ENCODE peak calls at places on chromosomes 6 and 20, in five cellular contexts. U is kidney, M is HFF-Myc, K is tibial nerve, X is ascending aorta. C is an unnamed sample.

GRCh38 chr6:18263561-18264337 is 581 bp downstream of the DEK start:
- DNase-seq in U (peak), M (no peak), K (peak), X (peak), C (peak)

GRCh38 chr6:9140861-9141534 is 705.7 kb upstream of the SLC35B3 start:
- DNase-seq in U (no peak), M (no peak), K (no peak), X (no peak), C (no peak)

GRCh38 chr6:44828780-44829179 is 441.3 kb downstream of the CDC5L start:
- DNase-seq in U (no peak), M (no peak), K (no peak), X (no peak), C (no peak)

GRCh38 chr20:29740951-29741593 is 1516.4 kb upstream of the DEFB115 start:
- DNase-seq in U (peak), M (no peak), K (no peak), X (no peak), C (no peak)

GRCh38 chr20:37251836-37252477 is 9.7 kb downstream of the GHRH start:
- DNase-seq in U (no peak), M (no peak), K (no peak), X (no peak), C (no peak)

GRCh38 chr20:58137651-58138265 is 90.7 kb downstream of the ANKRD60 start:
- DNase-seq in U (no peak), M (no peak), K (no peak), X (no peak), C (no peak)

GRCh38 chr6:53986165-53986720 is 125.0 kb upstream of the MLIP start:
- DNase-seq in U (no peak), M (peak), K (peak), X (no peak), C (no peak)

GRCh38 chr6:90859612-90860011 is 272.7 kb upstream of the MAP3K7 start:
- DNase-seq in U (no peak), M (no peak), K (no peak), X (no peak), C (no peak)

GRCh38 chr6:113530769-113531168 is 326.4 kb upstream of the MARCKS start:
- DNase-seq in U (no peak), M (peak), K (no peak), X (no peak), C (no peak)

GRCh38 chr20:57882451-57883161 is 172.8 kb upstream of the PMEPA1 start:
- DNase-seq in U (no peak), M (no peak), K (no peak), X (peak), C (no peak)

GRCh38 chr6:27591660-27592059 is 118.8 kb upstream of the ZNF184 start:
- DNase-seq in U (no peak), M (no peak), K (no peak), X (no peak), C (no peak)

GRCh38 chr6:138378463-138378862 is 758 bp downstream of the SMIM28 start:
- DNase-seq in U (no peak), M (no peak), K (no peak), X (no peak), C (no peak)

GRCh38 chr20:10216146-10216741 is 2.4 kb upstream of the SNAP25 start:
- DNase-seq in U (no peak), M (no peak), K (no peak), X (no peak), C (no peak)

GRCh38 chr6:119210596-119210995 is 132.1 kb upstream of the FAM184A start:
- DNase-seq in U (no peak), M (no peak), K (no peak), X (no peak), C (no peak)

GRCh38 chr6:94727710-94728109 is 849.6 kb upstream of the MANEA start:
- DNase-seq in U (no peak), M (no peak), K (no peak), X (no peak), C (no peak)

GRCh38 chr6:53313784-53314382 is 34.9 kb downstream of the ELOVL5 start:
- DNase-seq in U (no peak), M (no peak), K (no peak), X (no peak), C (no peak)

GRCh38 chr20:32678948-32679347 is 5.2 kb upstream of the C20orf203 start:
- DNase-seq in U (peak), M (no peak), K (no peak), X (no peak), C (no peak)

GRCh38 chr20:44264287-44264686 is 17.2 kb downstream of the GDAP1L1 start:
- DNase-seq in U (no peak), M (no peak), K (no peak), X (no peak), C (no peak)

GRCh38 chr6:138692058-138692977 is 81.3 kb upstream of the CCDC28A start:
- DNase-seq in U (peak), M (no peak), K (peak), X (peak), C (no peak)

GRCh38 chr6:134925800-134926199 is 24.1 kb downstream of the ALDH8A1 start:
- DNase-seq in U (no peak), M (no peak), K (no peak), X (no peak), C (no peak)

GRCh38 chr6:78513856-78514255 is 353.5 kb upstream of the IRAK1BP1 start:
- DNase-seq in U (no peak), M (no peak), K (no peak), X (no peak), C (no peak)
- TF ChIP-seq CTCF in U (no peak), M (no peak), K (no peak), X (no peak), C (no peak)

GRCh38 chr6:88985901-88986300 is 22.5 kb upstream of the RNGTT start:
- DNase-seq in U (no peak), M (no peak), K (no peak), X (no peak), C (no peak)

GRCh38 chr6:88987922-88988321 is 24.5 kb upstream of the RNGTT start:
- DNase-seq in U (no peak), M (no peak), K (no peak), X (no peak), C (no peak)

GRCh38 chr6:88982720-88983119 is 19.3 kb upstream of the RNGTT start:
- DNase-seq in U (no peak), M (peak), K (peak), X (peak), C (no peak)

GRCh38 chr6:88984152-88984551 is 20.7 kb upstream of the RNGTT start:
- DNase-seq in U (no peak), M (no peak), K (no peak), X (no peak), C (no peak)

GRCh38 chr6:88983532-88983931 is 20.1 kb upstream of the RNGTT start:
- DNase-seq in U (no peak), M (no peak), K (peak), X (no peak), C (no peak)
- TF ChIP-seq CTCF in U (peak), M (peak), K (peak), X (peak), C (no peak)

GRCh38 chr20:62310757-62311121 is 7.9 kb downstream of the ADRM1 start:
- DNase-seq in U (no peak), M (no peak), K (no peak), X (no peak), C (no peak)

GRCh38 chr20:62311150-62311549 is 8.4 kb downstream of the ADRM1 start:
- DNase-seq in U (no peak), M (no peak), K (no peak), X (no peak), C (no peak)

GRCh38 chr20:62309198-62309944 is 6.6 kb downstream of the ADRM1 start:
- DNase-seq in U (no peak), M (no peak), K (no peak), X (no peak), C (no peak)

GRCh38 chr20:62308102-62308822 is 5.5 kb downstream of the ADRM1 start:
- DNase-seq in U (no peak), M (no peak), K (no peak), X (no peak), C (no peak)

GRCh38 chr20:62309947-62310756 is 7.4 kb downstream of the ADRM1 start:
- DNase-seq in U (no peak), M (no peak), K (no peak), X (no peak), C (no peak)
- TF ChIP-seq CTCF in U (no peak), M (no peak), K (no peak), X (no peak), C (no peak)

DNA sequence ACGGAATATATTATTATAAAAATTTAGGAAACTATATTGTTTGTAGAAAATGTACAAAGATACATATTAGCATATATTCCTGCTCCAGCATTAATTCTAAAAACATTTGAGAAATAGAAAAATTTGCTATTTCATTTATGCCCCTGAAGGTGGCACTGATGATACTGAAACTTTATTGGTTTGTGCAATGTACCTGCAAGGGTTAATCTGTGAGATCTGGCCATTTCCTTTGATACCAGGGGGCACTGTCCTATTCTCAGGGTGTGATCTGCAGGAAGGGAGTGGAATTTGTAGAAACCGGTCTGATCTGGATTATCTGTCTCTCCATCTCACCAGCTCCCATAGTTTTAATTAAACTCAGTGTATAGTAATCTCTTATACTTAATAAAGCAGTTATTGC is 625.1 kb upstream of the IMPG1 start:
- DNase-seq in U (no peak), M (no peak), K (no peak), X (no peak), C (no peak)
- TF ChIP-seq CTCF in U (no peak), M (no peak), K (no peak), X (no peak), C (no peak)

DNA sequence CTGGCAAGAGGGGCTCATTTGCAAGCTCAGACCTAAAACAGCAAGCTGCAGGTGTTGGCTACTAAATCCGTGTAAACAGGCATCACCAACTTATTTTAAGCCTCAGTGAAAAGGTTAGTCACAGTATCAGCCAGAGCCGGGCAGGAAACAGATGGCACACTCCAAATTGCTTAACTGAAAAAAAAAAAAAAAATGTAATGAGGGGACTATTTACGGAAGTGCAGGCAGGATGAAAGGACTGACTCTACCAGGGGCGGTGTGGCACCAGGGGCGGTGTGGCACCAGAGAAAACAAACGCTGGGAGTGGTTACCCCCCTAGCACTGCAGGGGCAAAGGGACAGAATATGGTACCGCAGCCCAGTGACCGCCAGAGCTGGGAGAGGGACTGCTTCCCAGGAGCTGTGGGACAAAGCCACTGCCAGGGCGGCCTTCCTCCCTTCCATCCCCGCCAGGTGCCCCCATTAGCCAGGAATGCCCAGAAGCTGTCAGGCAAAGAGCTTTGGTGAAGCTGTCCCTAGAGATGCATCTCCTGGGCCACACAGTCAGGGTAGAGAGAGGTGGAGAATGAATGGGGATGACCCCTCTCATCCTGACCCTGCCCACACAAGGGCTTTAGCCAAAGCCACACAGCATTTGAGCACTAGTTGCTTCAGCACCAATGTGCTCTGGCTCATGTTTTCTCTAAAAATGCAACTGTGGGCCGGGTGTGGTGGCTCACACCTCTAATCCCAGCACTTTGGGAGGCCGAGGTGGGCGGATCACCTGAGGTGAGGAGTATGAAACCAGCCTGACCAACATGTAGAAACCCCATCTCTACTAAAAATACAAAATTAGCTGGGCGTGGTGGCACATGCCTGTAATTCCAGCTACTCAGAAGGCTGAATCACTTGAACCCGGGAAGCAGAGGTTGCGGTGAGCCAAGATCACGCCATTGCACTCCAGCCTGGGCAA is 39.6 kb upstream of the GFOD1 start:
- DNase-seq in U (peak), M (no peak), K (no peak), X (no peak), C (no peak)
- TF ChIP-seq CTCF in U (no peak), M (no peak), K (no peak), X (no peak), C (no peak)

GRCh38 chr6:169168302-169168630 is 85.4 kb downstream of the THBS2 start:
- DNase-seq in U (peak), M (no peak), K (no peak), X (no peak), C (no peak)

GRCh38 chr6:169169375-169169774 is 84.3 kb downstream of the THBS2 start:
- DNase-seq in U (peak), M (no peak), K (no peak), X (peak), C (no peak)

GRCh38 chr6:169168706-169169105 is 84.9 kb downstream of the THBS2 start:
- DNase-seq in U (no peak), M (no peak), K (no peak), X (peak), C (no peak)

GRCh38 chr6:169166896-169167580 is 86.6 kb downstream of the THBS2 start:
- DNase-seq in U (peak), M (no peak), K (no peak), X (no peak), C (no peak)

DNA sequence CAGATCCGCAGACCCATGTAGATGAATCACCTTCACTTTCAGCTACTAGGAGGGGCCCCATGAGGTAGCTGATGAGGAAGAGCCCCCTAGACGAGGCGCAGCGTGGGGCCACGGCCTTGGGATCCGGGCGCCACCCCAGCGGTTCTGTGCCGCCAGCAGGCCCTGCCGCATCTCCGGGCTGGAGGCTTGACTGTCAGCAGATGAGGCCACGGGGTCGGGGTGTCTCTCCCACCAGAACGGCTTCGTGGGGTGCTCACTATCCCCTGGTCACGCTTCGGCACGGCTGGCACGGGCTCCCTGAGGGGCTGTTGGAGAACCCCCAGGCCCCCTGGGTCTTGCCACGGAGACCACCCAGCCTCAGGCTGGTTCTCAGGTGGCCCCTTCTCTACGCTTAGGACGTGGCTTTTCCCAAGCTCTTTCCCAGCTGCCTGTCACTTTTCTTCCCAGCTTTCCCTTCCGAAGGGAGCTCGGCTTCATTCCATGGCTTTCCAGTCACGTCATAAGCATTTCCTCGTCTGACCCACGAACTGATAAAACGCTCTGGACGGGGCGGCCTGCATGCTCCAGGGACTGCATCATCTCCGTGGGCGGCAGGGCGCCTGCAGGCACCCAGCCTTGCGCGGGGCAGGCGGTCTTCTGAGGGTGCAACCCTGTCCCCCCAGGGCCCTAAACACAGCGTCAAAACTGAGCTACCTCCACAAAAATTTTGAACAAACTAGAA is 85.9 kb downstream of the THBS2 start:
- DNase-seq in U (peak), M (no peak), K (no peak), X (peak), C (no peak)
- TF ChIP-seq CTCF in U (no peak), M (no peak), K (no peak), X (no peak), C (no peak)

DNA sequence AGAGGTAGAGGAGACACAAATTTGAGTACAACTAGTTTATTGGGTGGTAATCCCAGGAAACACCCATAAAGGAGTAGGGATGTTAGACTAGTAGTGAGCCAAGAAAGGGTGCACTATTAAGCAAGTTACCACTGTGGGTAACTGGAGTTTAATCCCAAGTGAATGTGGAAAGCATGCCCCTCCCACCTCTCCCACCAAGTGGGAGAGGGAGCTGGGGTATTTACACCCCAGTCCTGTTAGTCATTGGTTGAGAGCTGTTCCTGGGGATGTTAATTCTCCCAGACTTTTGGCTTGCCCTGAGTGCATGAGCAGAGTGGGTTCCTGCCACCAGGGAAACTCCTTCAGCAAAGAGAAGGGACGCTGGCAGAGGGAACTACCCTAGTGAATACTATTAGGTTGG is 49.2 kb upstream of the ZFP64 start:
- DNase-seq in U (no peak), M (no peak), K (no peak), X (no peak), C (no peak)
- TF ChIP-seq CTCF in U (no peak), M (no peak), K (no peak), X (no peak), C (no peak)

DNA sequence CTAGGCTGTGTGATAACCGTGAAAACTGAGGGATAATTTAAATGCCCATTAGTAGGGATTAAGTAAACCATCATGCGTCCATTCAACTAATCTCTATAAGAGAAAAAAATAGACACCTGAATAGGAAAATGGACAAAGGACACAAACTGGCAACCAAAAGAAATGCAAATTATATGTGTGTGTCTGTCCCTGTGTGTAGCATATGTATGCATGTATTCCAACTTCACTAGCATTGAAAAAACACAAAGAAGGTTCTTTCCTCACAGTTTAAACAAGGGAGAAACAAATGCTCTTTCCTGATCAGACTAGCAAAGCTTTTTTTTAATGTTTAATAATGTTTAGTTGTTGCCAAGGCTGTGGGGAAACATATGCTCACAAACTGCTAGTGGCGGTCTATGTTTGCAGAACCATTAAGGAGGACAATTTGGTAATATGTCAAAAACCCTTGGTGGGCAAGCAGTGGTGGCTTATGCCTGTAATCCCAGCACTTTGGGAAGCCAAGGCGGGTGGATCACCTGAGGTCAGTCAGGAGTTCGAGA is 22.4 kb downstream of the SMLR1 start:
- DNase-seq in U (no peak), M (no peak), K (no peak), X (no peak), C (no peak)
- TF ChIP-seq CTCF in U (no peak), M (no peak), K (no peak), X (no peak), C (no peak)

DNA sequence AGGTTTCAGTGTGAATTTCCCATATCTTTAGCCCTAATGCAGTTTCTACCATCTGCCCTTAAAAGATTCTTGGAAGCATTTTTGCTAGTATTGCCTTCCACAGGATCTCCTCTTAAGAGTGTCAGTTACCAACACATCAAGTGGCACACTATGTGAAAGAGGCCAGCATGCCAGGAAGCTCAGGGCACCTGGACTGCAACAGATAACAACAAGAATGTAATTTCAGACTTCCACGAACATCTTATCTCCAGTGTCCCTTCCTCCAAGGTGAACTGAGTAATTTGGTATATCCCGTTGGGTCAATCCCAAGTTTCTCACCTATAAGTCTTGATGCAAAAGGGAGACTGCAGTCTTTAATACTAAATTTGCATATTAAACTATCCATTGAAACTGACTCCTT is 47.2 kb downstream of the RALGAPA2 start:
- DNase-seq in U (no peak), M (no peak), K (no peak), X (no peak), C (no peak)
- TF ChIP-seq CTCF in U (no peak), M (no peak), K (no peak), X (no peak), C (no peak)